ENCODE peak calls at places on chromosomes 12 and 14, in six cellular contexts. O, N, Q, W, E and P are unnamed samples. For H3K9me3, the result is how much of the 10 kb centered on the place peaks cover.

GRCh38 chr14:21902561-21903199 is 229.1 kb upstream of the OR4E1 start:
- DNase-seq in W (no peak), E (no peak), N (no peak), Q (no peak), O (no peak), P (peak)

GRCh38 chr14:22510527-22511110 is 78.4 kb downstream of the DAD1 start:
- DNase-seq in Q (no peak), O (peak), N (no peak), W (no peak), E (no peak), P (no peak)

GRCh38 chr12:101040936-101041335 is 169.1 kb downstream of the SLC5A8 start:
- DNase-seq in Q (no peak), N (no peak), E (no peak), W (no peak), O (no peak), P (peak)

GRCh38 chr12:72272731-72273498 is 745 bp downstream of the TRHDE start:
- DNase-seq in Q (no peak), E (peak), N (no peak), W (no peak), O (peak), P (peak)

GRCh38 chr12:93638954-93639353 is 38.2 kb upstream of the CRADD start:
- DNase-seq in O (no peak), Q (no peak), W (no peak), N (no peak), E (no peak), P (no peak)

GRCh38 chr14:64680013-64680674 is 24.1 kb upstream of the PLEKHG3 start:
- DNase-seq in E (no peak), Q (peak), W (no peak), O (peak), N (no peak), P (no peak)

GRCh38 chr14:58426819-58427288 is 477 bp downstream of the TIMM9 start:
- DNase-seq in Q (peak), O (peak), W (no peak), E (peak), N (peak), P (peak)

GRCh38 chr14:91968280-91968679 is 20.8 kb upstream of the FBLN5 start:
- DNase-seq in Q (no peak), W (no peak), E (no peak), O (no peak), N (no peak), P (no peak)

GRCh38 chr14:61527325-61528100 is 167.8 kb upstream of the HIF1A start:
- DNase-seq in W (no peak), N (no peak), O (peak), Q (no peak), E (peak), P (no peak)

GRCh38 chr14:93493054-93493453 is 62.3 kb downstream of the UNC79 start:
- DNase-seq in Q (no peak), W (no peak), N (no peak), O (no peak), E (no peak), P (no peak)

GRCh38 chr14:69282448-69282847 is 22.5 kb downstream of the GALNT16 start:
- DNase-seq in W (no peak), E (no peak), N (no peak), O (no peak), Q (no peak), P (no peak)
- H3K9me3 ChIP-seq in W (under half), E (under half), N (under half), O (under half), Q (under half), P (under half)

GRCh38 chr14:68791078-68791983 is 1.5 kb downstream of the ZFP36L1 start:
- DNase-seq in N (no peak), O (peak), W (no peak), E (peak), Q (no peak), P (no peak)
- H3K9me3 ChIP-seq in N (under half), O (under half), W (under half), E (under half), Q (under half), P (under half)

GRCh38 chr12:133233006-133233405 is 2.7 kb downstream of the ANHX start:
- DNase-seq in Q (no peak), E (no peak), N (no peak), W (no peak), O (no peak), P (no peak)
- H3K9me3 ChIP-seq in Q (under half), E (under half), N (under half), W (under half), O (under half), P (under half)

GRCh38 chr12:46855760-46856159 is 30.0 kb upstream of the SLC38A4 start:
- DNase-seq in W (no peak), O (no peak), Q (no peak), E (no peak), N (no peak), P (no peak)

GRCh38 chr12:46857486-46857885 is 31.7 kb upstream of the SLC38A4 start:
- DNase-seq in O (no peak), N (no peak), E (no peak), Q (no peak), W (no peak), P (no peak)

DNA sequence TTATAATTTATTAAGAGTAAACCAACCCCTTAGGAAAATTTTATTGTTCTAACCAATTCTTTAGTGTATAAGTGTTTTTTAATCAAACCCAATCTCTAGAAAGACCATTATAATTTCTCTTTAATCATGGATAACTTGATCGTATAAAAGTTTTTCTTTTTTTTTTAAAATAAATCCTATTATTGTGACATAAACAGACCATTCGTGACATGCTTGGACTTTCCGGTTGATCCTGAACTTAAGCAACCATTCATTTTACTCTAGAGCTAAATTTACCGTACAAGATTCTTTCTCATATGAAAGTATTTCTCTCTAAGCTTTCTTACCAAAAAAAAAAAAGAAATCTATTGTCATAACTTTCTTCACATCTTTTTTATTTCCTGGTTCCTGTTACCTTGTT is 32.6 kb upstream of the SLC38A4 start:
- DNase-seq in E (no peak), W (peak), N (no peak), O (no peak), Q (no peak), P (no peak)
- H3K9me3 ChIP-seq in E (under half), W (under half), N (half or more), O (under half), Q (under half), P (under half)

GRCh38 chr14:106208794-106209193 is 682.4 kb downstream of the TMEM121 start:
- DNase-seq in W (no peak), N (no peak), E (no peak), O (no peak), Q (no peak), P (no peak)
- H3K9me3 ChIP-seq in W (under half), N (under half), E (under half), O (under half), Q (under half), P (under half)

GRCh38 chr12:34389378-34390170 is 367.3 kb downstream of the ALG10 start:
- DNase-seq in W (no peak), Q (no peak), N (no peak), E (peak), O (no peak), P (no peak)
- H3K9me3 ChIP-seq in W (half or more), Q (under half), N (half or more), E (under half), O (under half), P (under half)

GRCh38 chr12:133080619-133081407 is at the start of gene ZNF140:
- DNase-seq in Q (peak), W (peak), E (peak), O (peak), N (peak), P (peak)
- H3K9me3 ChIP-seq in Q (under half), W (under half), E (under half), O (half or more), N (half or more), P (under half)

DNA sequence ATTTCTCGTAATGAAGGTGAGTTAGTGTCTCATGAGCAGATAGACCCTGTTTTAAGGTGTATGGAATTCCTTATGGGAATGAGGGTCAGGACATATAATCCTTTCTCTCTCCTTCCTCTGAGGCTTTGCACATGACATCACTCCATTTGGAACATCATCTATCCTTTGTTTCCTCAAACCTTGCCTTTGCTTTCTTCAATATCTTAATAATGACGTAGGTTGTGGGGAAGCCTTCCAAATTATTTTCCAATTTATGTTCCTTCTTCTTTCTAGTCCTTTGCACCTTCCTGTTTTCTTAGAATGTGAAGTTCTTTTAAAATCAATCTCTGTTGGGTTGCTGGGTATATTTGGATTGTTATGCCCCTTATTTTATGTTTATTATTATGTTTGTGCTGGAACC is 502.9 kb upstream of the STXBP6 start:
- DNase-seq in O (no peak), E (no peak), Q (no peak), W (no peak), N (no peak), P (no peak)
- H3K9me3 ChIP-seq in O (under half), E (under half), Q (under half), W (under half), N (under half), P (under half)

GRCh38 chr14:83873626-83874025 is 1656.3 kb upstream of the FLRT2 start:
- DNase-seq in W (no peak), N (no peak), O (no peak), Q (no peak), E (no peak), P (no peak)

GRCh38 chr14:83870556-83870955 is 1659.4 kb upstream of the FLRT2 start:
- DNase-seq in Q (no peak), W (no peak), N (no peak), O (no peak), E (no peak), P (no peak)

GRCh38 chr14:83874662-83875061 is 1655.3 kb upstream of the FLRT2 start:
- DNase-seq in N (no peak), O (peak), W (no peak), Q (no peak), E (no peak), P (no peak)
- H3K9me3 ChIP-seq in N (under half), O (under half), W (under half), Q (under half), E (under half), P (under half)

GRCh38 chr14:48814562-48814961 is 771.6 kb downstream of the RPS29 start:
- DNase-seq in O (no peak), N (no peak), Q (no peak), W (no peak), E (no peak), P (no peak)
- H3K9me3 ChIP-seq in O (under half), N (under half), Q (under half), W (under half), E (under half), P (under half)